ENCODE peak calls at places on chromosomes 4 and X, in six cellular contexts. One of them, this sample, is unnamed.

GRCh38 chr4:37447886-37448285 is 203.3 kb downstream of the NWD2 start:
- DNase-seq in prostate gland: no peak
- DNase-seq in SK-N-SH: no peak
- DNase-seq in HCT116: no peak
- DNase-seq in H1: no peak
- DNase-seq in upper lobe of left lung: no peak
- DNase-seq in this sample: no peak

GRCh38 chrX:77087529-77088169 is 359.5 kb upstream of the FGF16 start:
- DNase-seq in upper lobe of left lung: no peak
- DNase-seq in HCT116: no peak
- DNase-seq in prostate gland: no peak
- DNase-seq in H1: no peak
- DNase-seq in SK-N-SH: no peak
- DNase-seq in this sample: no peak

GRCh38 chr4:53688186-53688790 is 97.0 kb upstream of the LNX1 start:
- DNase-seq in SK-N-SH: peak; percentile 3
- DNase-seq in upper lobe of left lung: no peak
- DNase-seq in prostate gland: no peak
- DNase-seq in H1: no peak
- DNase-seq in HCT116: no peak
- DNase-seq in this sample: no peak

GRCh38 chr4:180060159-180060889 is 2182.9 kb upstream of the TENM3 start:
- DNase-seq in prostate gland: no peak
- DNase-seq in HCT116: no peak
- DNase-seq in H1: no peak
- DNase-seq in SK-N-SH: peak; percentile 11
- DNase-seq in upper lobe of left lung: no peak
- DNase-seq in this sample: no peak

GRCh38 chrX:31124536-31124935 is 52.7 kb upstream of the FTHL17 start:
- DNase-seq in HCT116: no peak
- DNase-seq in prostate gland: no peak
- DNase-seq in H1: no peak
- DNase-seq in upper lobe of left lung: no peak
- DNase-seq in SK-N-SH: no peak
- DNase-seq in this sample: no peak

GRCh38 chrX:136577562-136577961 is 45.5 kb downstream of the VGLL1 start:
- DNase-seq in HCT116: peak; percentile 24
- DNase-seq in SK-N-SH: peak; percentile 36
- DNase-seq in H1: no peak
- DNase-seq in prostate gland: peak; percentile 6
- DNase-seq in upper lobe of left lung: no peak
- DNase-seq in this sample: peak; percentile 19

GRCh38 chr4:23614284-23614892 is 275.5 kb downstream of the PPARGC1A start:
- DNase-seq in upper lobe of left lung: no peak
- DNase-seq in HCT116: no peak
- DNase-seq in prostate gland: no peak
- DNase-seq in SK-N-SH: peak; percentile 33
- DNase-seq in H1: peak; percentile 5
- DNase-seq in this sample: no peak

GRCh38 chr4:8115916-8116315 is 42.7 kb downstream of the ABLIM2 start:
- DNase-seq in HCT116: no peak
- DNase-seq in upper lobe of left lung: no peak
- DNase-seq in H1: no peak
- DNase-seq in SK-N-SH: no peak
- DNase-seq in prostate gland: no peak
- DNase-seq in this sample: no peak

GRCh38 chrX:152821145-152821765 is 9.3 kb downstream of the CETN2 start:
- DNase-seq in SK-N-SH: peak; percentile 49
- DNase-seq in upper lobe of left lung: no peak
- DNase-seq in H1: peak; percentile 9
- DNase-seq in HCT116: peak; percentile 18
- DNase-seq in prostate gland: no peak
- DNase-seq in this sample: no peak

GRCh38 chrX:46574941-46575381 is 1.4 kb downstream of the CHST7 start:
- DNase-seq in HCT116: no peak
- DNase-seq in H1: no peak
- DNase-seq in SK-N-SH: peak; percentile 41
- DNase-seq in upper lobe of left lung: peak; percentile 89
- DNase-seq in prostate gland: no peak
- DNase-seq in this sample: no peak

GRCh38 chrX:96474357-96475125 is 210.1 kb upstream of the DIAPH2 start:
- DNase-seq in SK-N-SH: no peak
- DNase-seq in H1: no peak
- DNase-seq in prostate gland: no peak
- DNase-seq in HCT116: no peak
- DNase-seq in upper lobe of left lung: no peak
- DNase-seq in this sample: no peak

GRCh38 chr4:1601533-1601835 is 82.6 kb downstream of the FAM53A start:
- DNase-seq in SK-N-SH: no peak
- DNase-seq in prostate gland: no peak
- DNase-seq in upper lobe of left lung: no peak
- DNase-seq in H1: no peak
- DNase-seq in HCT116: no peak
- DNase-seq in this sample: no peak

GRCh38 chrX:68832516-68833447 is 4.0 kb downstream of the EFNB1 start:
- DNase-seq in SK-N-SH: no peak
- DNase-seq in H1: no peak
- DNase-seq in upper lobe of left lung: no peak
- DNase-seq in HCT116: no peak
- DNase-seq in prostate gland: no peak
- DNase-seq in this sample: no peak

GRCh38 chr4:4394644-4395043 is 7.7 kb downstream of the NSG1 start:
- DNase-seq in HCT116: no peak
- DNase-seq in upper lobe of left lung: no peak
- DNase-seq in SK-N-SH: peak; percentile 59
- DNase-seq in H1: no peak
- DNase-seq in prostate gland: peak; percentile 22
- DNase-seq in this sample: no peak

GRCh38 chrX:137215467-137215866 is 181.7 kb upstream of the GPR101 start:
- DNase-seq in SK-N-SH: no peak
- DNase-seq in HCT116: no peak
- DNase-seq in H1: no peak
- DNase-seq in prostate gland: no peak
- DNase-seq in upper lobe of left lung: no peak
- DNase-seq in this sample: no peak

GRCh38 chr4:119314356-119314755 is 7.6 kb downstream of the FABP2 start:
- DNase-seq in prostate gland: no peak
- DNase-seq in SK-N-SH: no peak
- DNase-seq in upper lobe of left lung: no peak
- DNase-seq in HCT116: no peak
- DNase-seq in H1: no peak
- DNase-seq in this sample: no peak

GRCh38 chrX:45762699-45763647 is 562.3 kb upstream of the DIPK2B start:
- DNase-seq in SK-N-SH: no peak
- DNase-seq in upper lobe of left lung: no peak
- DNase-seq in HCT116: no peak
- DNase-seq in prostate gland: no peak
- DNase-seq in H1: no peak
- DNase-seq in this sample: no peak

GRCh38 chrX:63506320-63506719 is 155.2 kb upstream of the SPIN4 start:
- DNase-seq in prostate gland: no peak
- DNase-seq in upper lobe of left lung: no peak
- DNase-seq in H1: no peak
- DNase-seq in SK-N-SH: peak; percentile 7
- DNase-seq in HCT116: peak; percentile 15
- DNase-seq in this sample: no peak

DNA sequence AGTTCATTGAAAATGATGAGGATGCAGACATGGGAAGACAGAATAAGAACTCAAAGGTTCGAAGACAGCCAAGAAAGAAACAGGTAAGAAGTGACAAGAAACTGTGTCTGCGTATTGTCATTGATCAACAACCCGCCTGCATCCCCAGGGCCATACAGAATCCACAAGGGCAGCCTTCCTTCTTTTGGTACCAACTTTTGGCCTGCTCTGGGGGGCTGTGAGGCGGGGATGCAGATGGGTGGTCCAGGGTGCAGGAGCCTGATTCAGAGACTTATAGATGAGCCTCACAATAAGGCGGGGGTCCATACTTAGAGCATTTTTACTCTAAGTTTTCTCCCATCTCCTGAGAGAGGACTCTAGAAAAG is 9.0 kb downstream of the CC2D2A start:
- DNase-seq in HCT116: no peak
- DNase-seq in upper lobe of left lung: no peak
- DNase-seq in prostate gland: no peak
- DNase-seq in H1: no peak
- DNase-seq in SK-N-SH: no peak
- DNase-seq in this sample: no peak
- H3K27ac ChIP-seq in HCT116: no peak overlapping the region
- H3K27ac ChIP-seq in upper lobe of left lung: no peak overlapping the region
- H3K27ac ChIP-seq in prostate gland: peak overlapping the region; percentile 65
- H3K27ac ChIP-seq in H1: peak overlapping the region; percentile 86
- H3K27ac ChIP-seq in SK-N-SH: no peak overlapping the region
- H3K27ac ChIP-seq in this sample: no peak overlapping the region

GRCh38 chr4:81504685-81505598 is 33.2 kb upstream of the RASGEF1B start:
- DNase-seq in SK-N-SH: no peak
- DNase-seq in H1: no peak
- DNase-seq in upper lobe of left lung: no peak
- DNase-seq in prostate gland: peak; percentile 62
- DNase-seq in HCT116: no peak
- DNase-seq in this sample: peak; percentile 50
- TF ChIP-seq POLR2AphosphoS5 in SK-N-SH: no peak
- TF ChIP-seq POLR2AphosphoS5 in H1: no peak
- TF ChIP-seq POLR2AphosphoS5 in upper lobe of left lung: peak; percentile 85
- TF ChIP-seq POLR2AphosphoS5 in prostate gland: peak; percentile 80
- TF ChIP-seq POLR2AphosphoS5 in HCT116: no peak
- TF ChIP-seq POLR2AphosphoS5 in this sample: no peak

DNA sequence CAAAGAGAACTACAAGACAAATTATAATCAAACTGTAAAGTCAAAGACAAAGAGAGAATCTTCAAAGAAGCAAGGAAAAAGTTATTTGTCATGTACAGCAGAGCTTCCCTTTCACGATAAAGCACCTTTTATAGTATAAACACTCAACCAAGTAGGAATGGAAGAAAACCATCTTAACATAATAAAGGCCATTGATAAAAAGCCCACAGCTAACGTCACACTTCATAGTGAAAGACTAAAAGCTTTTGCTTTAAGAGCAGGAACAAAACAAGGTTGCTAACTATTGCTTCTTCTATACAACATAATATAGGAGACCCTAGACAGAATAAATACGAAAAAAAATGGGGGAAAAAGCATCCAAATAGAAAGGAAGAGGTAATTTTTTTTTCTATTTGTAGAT is 595.7 kb upstream of the POU3F4 start:
- DNase-seq in H1: no peak
- DNase-seq in prostate gland: no peak
- DNase-seq in SK-N-SH: no peak
- DNase-seq in upper lobe of left lung: no peak
- DNase-seq in HCT116: no peak
- DNase-seq in this sample: no peak
- TF ChIP-seq CTCF in H1: no peak
- TF ChIP-seq CTCF in prostate gland: no peak
- TF ChIP-seq CTCF in SK-N-SH: no peak
- TF ChIP-seq CTCF in upper lobe of left lung: no peak
- TF ChIP-seq CTCF in HCT116: no peak
- TF ChIP-seq CTCF in this sample: no peak

GRCh38 chrX:139286342-139286741 is 244.2 kb upstream of the F9 start:
- DNase-seq in H1: no peak
- DNase-seq in SK-N-SH: no peak
- DNase-seq in HCT116: no peak
- DNase-seq in prostate gland: no peak
- DNase-seq in upper lobe of left lung: no peak
- DNase-seq in this sample: no peak

GRCh38 chrX:139290310-139290709 is 240.2 kb upstream of the F9 start:
- DNase-seq in H1: no peak
- DNase-seq in HCT116: no peak
- DNase-seq in prostate gland: no peak
- DNase-seq in upper lobe of left lung: no peak
- DNase-seq in SK-N-SH: no peak
- DNase-seq in this sample: no peak

GRCh38 chrX:139287155-139287924 is 243.2 kb upstream of the F9 start:
- DNase-seq in H1: no peak
- DNase-seq in HCT116: no peak
- DNase-seq in upper lobe of left lung: no peak
- DNase-seq in prostate gland: no peak
- DNase-seq in SK-N-SH: no peak
- DNase-seq in this sample: no peak
- H3K27ac ChIP-seq in H1: no peak overlapping the region
- H3K27ac ChIP-seq in HCT116: no peak overlapping the region
- H3K27ac ChIP-seq in upper lobe of left lung: no peak overlapping the region
- H3K27ac ChIP-seq in prostate gland: no peak overlapping the region
- H3K27ac ChIP-seq in SK-N-SH: no peak overlapping the region
- H3K27ac ChIP-seq in this sample: no peak overlapping the region

GRCh38 chrX:15785176-15785735 is 5.0 kb upstream of the ZRSR2 start:
- DNase-seq in H1: no peak
- DNase-seq in HCT116: no peak
- DNase-seq in prostate gland: no peak
- DNase-seq in SK-N-SH: no peak
- DNase-seq in upper lobe of left lung: no peak
- DNase-seq in this sample: no peak

GRCh38 chrX:15781964-15782711 is 8.1 kb upstream of the ZRSR2 start:
- DNase-seq in HCT116: no peak
- DNase-seq in prostate gland: no peak
- DNase-seq in upper lobe of left lung: no peak
- DNase-seq in SK-N-SH: no peak
- DNase-seq in H1: no peak
- DNase-seq in this sample: no peak

GRCh38 chrX:15789979-15790765 is at the start of gene ZRSR2:
- DNase-seq in upper lobe of left lung: peak; percentile 95
- DNase-seq in SK-N-SH: peak; percentile 93
- DNase-seq in prostate gland: peak; percentile 75
- DNase-seq in H1: peak; percentile 33
- DNase-seq in HCT116: peak; percentile 33
- DNase-seq in this sample: peak; percentile 82

GRCh38 chrX:15790766-15791380 is 589 bp downstream of the ZRSR2 start:
- DNase-seq in H1: no peak
- DNase-seq in SK-N-SH: peak; percentile 17
- DNase-seq in prostate gland: no peak
- DNase-seq in HCT116: no peak
- DNase-seq in upper lobe of left lung: no peak
- DNase-seq in this sample: no peak

GRCh38 chrX:15786930-15787329 is 3.4 kb upstream of the ZRSR2 start:
- DNase-seq in prostate gland: no peak
- DNase-seq in upper lobe of left lung: no peak
- DNase-seq in HCT116: no peak
- DNase-seq in H1: no peak
- DNase-seq in SK-N-SH: no peak
- DNase-seq in this sample: no peak
- TF ChIP-seq POLR2AphosphoS5 in prostate gland: no peak
- TF ChIP-seq POLR2AphosphoS5 in upper lobe of left lung: no peak
- TF ChIP-seq POLR2AphosphoS5 in HCT116: no peak
- TF ChIP-seq POLR2AphosphoS5 in H1: no peak
- TF ChIP-seq POLR2AphosphoS5 in SK-N-SH: no peak
- TF ChIP-seq POLR2AphosphoS5 in this sample: no peak

GRCh38 chr4:186169942-186170802 is 21.2 kb upstream of the CYP4V2 start:
- DNase-seq in upper lobe of left lung: no peak
- DNase-seq in H1: no peak
- DNase-seq in prostate gland: no peak
- DNase-seq in SK-N-SH: no peak
- DNase-seq in HCT116: no peak
- DNase-seq in this sample: no peak
- TF ChIP-seq CTCF in upper lobe of left lung: no peak
- TF ChIP-seq CTCF in H1: peak; percentile 31
- TF ChIP-seq CTCF in prostate gland: no peak
- TF ChIP-seq CTCF in SK-N-SH: no peak
- TF ChIP-seq CTCF in HCT116: peak; percentile 27
- TF ChIP-seq CTCF in this sample: no peak

GRCh38 chr4:86558258-86558657 is 35.9 kb upstream of the PTPN13 start:
- DNase-seq in SK-N-SH: no peak
- DNase-seq in prostate gland: no peak
- DNase-seq in HCT116: no peak
- DNase-seq in upper lobe of left lung: no peak
- DNase-seq in H1: no peak
- DNase-seq in this sample: no peak
- H3K27ac ChIP-seq in SK-N-SH: no peak overlapping the region
- H3K27ac ChIP-seq in prostate gland: no peak overlapping the region
- H3K27ac ChIP-seq in HCT116: no peak overlapping the region
- H3K27ac ChIP-seq in upper lobe of left lung: no peak overlapping the region
- H3K27ac ChIP-seq in H1: no peak overlapping the region
- H3K27ac ChIP-seq in this sample: no peak overlapping the region